ENCODE peak calls at places on chromosomes 1 and 21, in five cellular contexts. M, P, V, J and H are unnamed samples.
A peak's percentile ranks its signal among the peaks of the same experiment; 100 is the strongest.

GRCh38 chr1:83015163-83015562 is 983.8 kb downstream of the TTLL7 start:
- DNase-seq in J (no peak), P (no peak), V (no peak), M (no peak), H (no peak)

GRCh38 chr1:21511579-21512522 is 2.6 kb downstream of the ALPL start:
- DNase-seq in P (no peak), J (peak; percentile 42), M (peak; percentile 86), V (peak; percentile 35), H (no peak)

GRCh38 chr1:63557365-63557987 is 34.2 kb downstream of the EFCAB7 start:
- DNase-seq in M (peak; percentile 49), P (peak; percentile 35), V (peak; percentile 31), J (no peak), H (no peak)

GRCh38 chr1:190138711-190139110 is 339.0 kb downstream of the BRINP3 start:
- DNase-seq in M (no peak), P (no peak), V (no peak), J (no peak), H (no peak)

GRCh38 chr21:38027901-38028300 is 111.6 kb upstream of the KCNJ6 start:
- DNase-seq in P (no peak), M (no peak), J (no peak), V (no peak), H (peak; percentile 6)

GRCh38 chr1:95309031-95309459 is 75.0 kb downstream of the RWDD3 start:
- DNase-seq in P (peak; percentile 42), V (no peak), M (peak; percentile 10), J (peak; percentile 12), H (peak; percentile 8)

GRCh38 chr1:21871943-21872342 is 59.9 kb downstream of the LDLRAD2 start:
- DNase-seq in J (no peak), M (peak; percentile 65), V (peak; percentile 29), P (no peak), H (no peak)

GRCh38 chr1:185439727-185440415 is 122.8 kb upstream of the IVNS1ABP start:
- DNase-seq in V (no peak), P (no peak), M (peak; percentile 57), J (no peak), H (peak; percentile 77)

DNA sequence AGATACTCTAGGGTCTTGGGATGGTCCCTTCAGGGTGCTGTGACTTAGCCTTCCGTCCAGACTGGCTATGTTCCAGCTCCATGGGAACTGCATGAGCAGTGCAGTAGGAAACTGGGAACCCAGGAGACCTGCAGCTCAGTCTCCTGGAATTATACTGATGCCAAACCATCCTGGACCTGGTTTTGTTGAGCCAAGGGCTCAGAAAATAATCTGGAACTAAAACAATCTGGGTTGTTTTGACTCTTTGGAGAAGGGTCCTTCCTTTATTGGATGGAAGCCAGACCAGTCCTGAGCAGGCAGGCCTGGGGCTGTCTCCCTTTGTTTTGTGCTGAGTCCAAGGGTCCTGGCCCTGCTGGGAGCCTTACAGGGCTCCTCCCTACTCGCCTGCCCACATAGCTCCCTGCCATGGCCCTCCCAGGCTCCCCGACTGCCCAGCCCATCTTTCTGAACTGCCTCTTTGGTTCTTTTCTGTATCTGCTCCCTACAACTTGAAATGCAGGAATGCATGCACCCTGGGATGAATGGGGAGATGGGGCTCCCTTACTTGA is 1.2 kb downstream of the IPO13 start:
- DNase-seq in V (no peak), M (peak; percentile 30), P (no peak), J (no peak), H (no peak)
- H3K27ac ChIP-seq in V (no peak overlapping the region), M (no peak overlapping the region), P (peak overlapping the region; percentile 88), J (peak overlapping the region; percentile 93), H (peak overlapping the region; percentile 94)

GRCh38 chr1:150981177-150981804 is 801 bp upstream of the ANXA9 start:
- DNase-seq in V (peak; percentile 35), M (no peak), P (no peak), J (no peak), H (no peak)

GRCh38 chr1:150979723-150980056 is 2.4 kb upstream of the ANXA9 start:
- DNase-seq in J (no peak), P (no peak), M (no peak), V (no peak), H (no peak)

GRCh38 chr1:150976401-150976821 is 1.8 kb upstream of the CERS2 start:
- DNase-seq in V (no peak), P (no peak), J (no peak), M (no peak), H (no peak)

GRCh38 chr1:150976879-150977694 is 2.5 kb upstream of the CERS2 start:
- DNase-seq in V (peak; percentile 91), J (peak; percentile 83), P (peak; percentile 85), M (peak; percentile 96), H (peak; percentile 94)

DNA sequence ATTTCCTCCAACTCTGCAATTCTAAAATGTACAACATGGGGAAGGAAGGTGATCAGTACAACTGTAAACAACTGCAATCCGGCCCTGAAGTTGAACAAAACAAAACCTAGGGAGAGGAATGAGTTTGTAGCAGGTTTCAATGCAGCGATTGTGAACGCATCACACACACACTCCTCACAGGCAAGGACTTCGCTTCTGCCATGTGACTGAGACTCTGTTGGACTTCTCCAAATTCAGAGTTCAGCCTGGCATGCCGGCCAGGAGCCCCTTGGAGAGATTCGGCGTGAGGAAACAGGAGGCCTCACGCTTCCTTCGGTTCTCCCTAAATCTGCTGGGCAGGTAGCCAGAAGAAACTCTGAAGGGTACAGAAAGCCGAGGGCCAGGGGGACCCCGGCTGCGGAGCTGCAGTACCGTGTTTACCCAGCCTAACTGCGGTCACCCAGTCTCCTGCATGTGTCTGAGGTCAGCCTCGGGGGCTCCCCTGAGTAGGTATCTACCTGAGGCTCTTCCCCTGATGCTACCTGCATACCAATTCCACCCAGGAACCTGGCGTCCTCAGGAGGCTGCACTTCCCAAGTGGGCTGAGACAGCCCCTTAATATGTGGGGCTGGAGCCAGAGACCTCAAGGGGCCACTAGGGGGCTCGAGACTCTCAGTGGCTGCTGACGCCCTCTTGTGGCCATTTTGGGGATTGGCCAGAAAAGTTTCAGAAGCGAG is 2.9 kb upstream of the ANXA9 start:
- DNase-seq in M (peak; percentile 93), P (peak; percentile 78), J (peak; percentile 84), V (peak; percentile 92), H (peak; percentile 89)
- TF ChIP-seq POLR2A in M (no peak), P (no peak), J (no peak), V (no peak), H (no peak)

GRCh38 chr21:39117571-39117970 is 65.7 kb downstream of the PSMG1 start:
- DNase-seq in P (no peak), J (peak; percentile 3), V (no peak), M (no peak), H (no peak)

GRCh38 chr21:39118061-39118460 is 65.2 kb downstream of the PSMG1 start:
- DNase-seq in V (no peak), M (no peak), P (no peak), J (no peak), H (no peak)

GRCh38 chr21:39115659-39116235 is 67.5 kb downstream of the PSMG1 start:
- DNase-seq in V (no peak), P (no peak), J (peak; percentile 3), M (no peak), H (no peak)

GRCh38 chr21:39116761-39117425 is 66.4 kb downstream of the PSMG1 start:
- DNase-seq in M (no peak), J (peak; percentile 1), V (no peak), P (no peak), H (no peak)

DNA sequence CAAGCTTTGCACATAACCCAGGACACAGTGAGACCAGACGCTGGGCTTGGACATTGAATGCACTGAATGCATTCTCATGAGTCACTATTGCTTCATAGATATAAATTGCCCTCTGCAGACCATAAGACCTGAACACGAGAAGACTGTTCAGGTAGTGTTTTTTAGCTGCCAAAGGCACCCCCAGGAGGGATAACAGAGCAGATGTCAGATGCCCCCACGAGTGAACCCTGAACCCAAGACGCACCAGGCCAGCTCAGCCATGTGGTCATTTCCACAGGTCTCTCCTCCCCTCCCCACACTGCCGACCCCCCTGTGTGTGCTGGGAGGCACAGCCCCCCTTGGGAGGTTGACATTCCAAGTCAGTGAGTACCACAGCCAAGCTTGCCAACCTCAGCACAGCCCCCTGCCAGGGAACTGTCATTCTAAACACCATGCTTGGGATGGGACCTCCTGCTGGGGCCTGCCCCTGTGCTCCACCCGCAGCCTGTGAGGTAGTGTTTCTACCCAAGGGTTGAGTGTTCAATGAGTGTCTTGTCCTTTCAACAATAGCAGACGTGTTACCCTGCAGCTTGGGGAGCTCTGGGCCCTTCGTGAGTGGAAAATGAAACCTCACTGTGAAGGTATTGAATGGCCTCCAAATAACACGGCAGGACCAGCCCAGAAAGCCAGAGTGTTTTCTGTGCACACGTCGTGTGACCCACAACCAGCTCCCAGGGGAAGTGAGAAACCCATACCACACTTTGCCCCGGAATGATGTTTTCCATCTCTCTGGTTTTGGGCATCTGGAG is 68.2 kb downstream of the PSMG1 start:
- DNase-seq in M (no peak), V (no peak), J (peak; percentile 4), P (no peak), H (no peak)
- H3K27ac ChIP-seq in M (no peak overlapping the region), V (no peak overlapping the region), J (no peak overlapping the region), P (no peak overlapping the region), H (peak overlapping the region; percentile 64)

GRCh38 chr1:204293605-204294365 is 65.9 kb downstream of the PLEKHA6 start:
- DNase-seq in V (no peak), J (peak; percentile 47), P (no peak), M (no peak), H (no peak)

GRCh38 chr1:204296431-204296988 is 63.2 kb downstream of the PLEKHA6 start:
- DNase-seq in V (no peak), J (peak; percentile 39), P (no peak), M (no peak), H (no peak)

GRCh38 chr1:204292733-204293132 is 67.0 kb downstream of the PLEKHA6 start:
- DNase-seq in M (no peak), V (no peak), P (no peak), J (no peak), H (no peak)

GRCh38 chr1:204295666-204296065 is 64.1 kb downstream of the PLEKHA6 start:
- DNase-seq in J (no peak), V (peak; percentile 46), P (no peak), M (no peak), H (no peak)

DNA sequence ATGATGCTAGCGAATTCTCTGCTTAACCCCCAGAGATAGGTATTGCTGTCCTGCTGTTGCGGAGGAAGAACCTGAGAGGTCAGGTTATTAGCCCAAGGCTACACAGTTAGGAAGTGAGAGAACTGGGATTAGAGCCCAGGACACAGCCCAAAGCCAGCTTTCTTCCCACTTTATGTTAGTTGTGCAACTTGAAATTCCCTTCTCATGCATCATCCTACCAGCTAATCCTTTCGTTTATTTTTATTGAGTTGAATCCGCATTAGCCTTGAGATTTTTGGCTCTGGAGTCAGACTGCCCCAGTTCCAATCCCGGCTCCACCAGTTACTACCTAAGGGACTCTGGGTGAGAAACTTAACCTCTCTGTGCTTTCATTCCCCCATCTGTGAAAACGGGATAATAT is 65.4 kb downstream of the PLEKHA6 start:
- DNase-seq in P (no peak), M (peak; percentile 40), V (peak; percentile 34), J (peak; percentile 45), H (peak; percentile 67)
- TF ChIP-seq POLR2A in P (no peak), M (no peak), V (no peak), J (no peak), H (no peak)

GRCh38 chr1:10337436-10337835 is 61.4 kb upstream of the PGD start:
- DNase-seq in M (no peak), V (no peak), P (no peak), J (no peak), H (no peak)
- H3K27ac ChIP-seq in M (no peak overlapping the region), V (no peak overlapping the region), P (no peak overlapping the region), J (no peak overlapping the region), H (no peak overlapping the region)

GRCh38 chr1:215958836-215959235 is 391.7 kb downstream of the KCTD3 start:
- DNase-seq in V (no peak), P (no peak), J (no peak), M (no peak), H (no peak)

GRCh38 chr1:215957692-215958091 is 390.6 kb downstream of the KCTD3 start:
- DNase-seq in P (no peak), J (no peak), V (no peak), M (no peak), H (no peak)
- TF ChIP-seq POLR2A in P (no peak), J (no peak), V (no peak), M (no peak), H (no peak)

GRCh38 chr1:6935379-6936307 is 150.4 kb downstream of the CAMTA1 start:
- DNase-seq in J (no peak), P (no peak), V (no peak), M (no peak), H (no peak)
- H3K27ac ChIP-seq in J (no peak overlapping the region), P (no peak overlapping the region), V (no peak overlapping the region), M (no peak overlapping the region), H (no peak overlapping the region)